ENCODE peak calls at places on chromosomes 6 and 20, in seven cellular contexts. One of them, this sample, is unnamed.

GRCh38 chr6:14079971-14080370 is 37.6 kb upstream of the CD83 start:
- DNase-seq in fibroblast of mammary gland: no peak
- DNase-seq in Peyer's patch: no peak
- DNase-seq in foreskin fibroblast: no peak
- DNase-seq in aorta: no peak
- DNase-seq in PC-3: no peak
- DNase-seq in AG09309: no peak
- DNase-seq in this sample: no peak

GRCh38 chr6:63807056-63807455 is 171.5 kb downstream of the PHF3 start:
- DNase-seq in AG09309: no peak
- DNase-seq in aorta: no peak
- DNase-seq in foreskin fibroblast: no peak
- DNase-seq in Peyer's patch: no peak
- DNase-seq in PC-3: no peak
- DNase-seq in fibroblast of mammary gland: no peak
- DNase-seq in this sample: no peak

GRCh38 chr20:21182832-21183563 is 57.1 kb downstream of the KIZ start:
- DNase-seq in AG09309: peak; percentile 98
- DNase-seq in PC-3: peak; percentile 96
- DNase-seq in aorta: no peak
- DNase-seq in fibroblast of mammary gland: peak; percentile 93
- DNase-seq in Peyer's patch: no peak
- DNase-seq in foreskin fibroblast: peak; percentile 82
- DNase-seq in this sample: peak; percentile 36

GRCh38 chr6:73503027-73503772 is 17.6 kb downstream of the EEF1A1 start:
- DNase-seq in foreskin fibroblast: no peak
- DNase-seq in Peyer's patch: no peak
- DNase-seq in PC-3: no peak
- DNase-seq in fibroblast of mammary gland: no peak
- DNase-seq in AG09309: no peak
- DNase-seq in aorta: no peak
- DNase-seq in this sample: no peak

GRCh38 chr20:31722388-31723281 is at the start of gene BCL2L1:
- DNase-seq in aorta: peak; percentile 95
- DNase-seq in foreskin fibroblast: peak; percentile 89
- DNase-seq in AG09309: no peak
- DNase-seq in fibroblast of mammary gland: peak; percentile 86
- DNase-seq in PC-3: peak; percentile 84
- DNase-seq in Peyer's patch: peak; percentile 87
- DNase-seq in this sample: peak; percentile 66

GRCh38 chr6:55678330-55679224 is 99.6 kb upstream of the HMGCLL1 start:
- DNase-seq in PC-3: no peak
- DNase-seq in AG09309: no peak
- DNase-seq in foreskin fibroblast: no peak
- DNase-seq in fibroblast of mammary gland: no peak
- DNase-seq in aorta: no peak
- DNase-seq in Peyer's patch: no peak
- DNase-seq in this sample: no peak

GRCh38 chr20:54846948-54847347 is 371.6 kb downstream of the DOK5 start:
- DNase-seq in Peyer's patch: no peak
- DNase-seq in aorta: no peak
- DNase-seq in PC-3: no peak
- DNase-seq in fibroblast of mammary gland: no peak
- DNase-seq in AG09309: no peak
- DNase-seq in foreskin fibroblast: no peak
- DNase-seq in this sample: no peak

GRCh38 chr20:62063601-62063980 is 2.1 kb downstream of the TAF4 start:
- DNase-seq in foreskin fibroblast: no peak
- DNase-seq in aorta: no peak
- DNase-seq in PC-3: no peak
- DNase-seq in Peyer's patch: no peak
- DNase-seq in fibroblast of mammary gland: peak; percentile 26
- DNase-seq in AG09309: no peak
- DNase-seq in this sample: no peak

GRCh38 chr6:107667790-107668189 is 156.3 kb downstream of the SCML4 start:
- DNase-seq in aorta: no peak
- DNase-seq in PC-3: no peak
- DNase-seq in foreskin fibroblast: no peak
- DNase-seq in fibroblast of mammary gland: no peak
- DNase-seq in Peyer's patch: no peak
- DNase-seq in AG09309: no peak
- DNase-seq in this sample: no peak

GRCh38 chr20:36815454-36816091 is 42.0 kb upstream of the DSN1 start:
- DNase-seq in aorta: no peak
- DNase-seq in PC-3: no peak
- DNase-seq in foreskin fibroblast: no peak
- DNase-seq in fibroblast of mammary gland: no peak
- DNase-seq in Peyer's patch: no peak
- DNase-seq in AG09309: no peak
- DNase-seq in this sample: no peak

GRCh38 chr6:119728935-119729334 is 379.4 kb upstream of the MAN1A1 start:
- DNase-seq in fibroblast of mammary gland: no peak
- DNase-seq in aorta: no peak
- DNase-seq in PC-3: no peak
- DNase-seq in foreskin fibroblast: no peak
- DNase-seq in Peyer's patch: no peak
- DNase-seq in AG09309: no peak
- DNase-seq in this sample: no peak

GRCh38 chr6:78605909-78606446 is 261.4 kb upstream of the IRAK1BP1 start:
- DNase-seq in aorta: no peak
- DNase-seq in Peyer's patch: no peak
- DNase-seq in AG09309: no peak
- DNase-seq in fibroblast of mammary gland: peak; percentile 80
- DNase-seq in foreskin fibroblast: peak; percentile 73
- DNase-seq in PC-3: peak; percentile 77
- DNase-seq in this sample: peak; percentile 64

GRCh38 chr20:14951707-14952106 is 614.3 kb upstream of the FLRT3 start:
- DNase-seq in PC-3: peak; percentile 58
- DNase-seq in Peyer's patch: no peak
- DNase-seq in AG09309: peak; percentile 5
- DNase-seq in foreskin fibroblast: peak; percentile 61
- DNase-seq in aorta: no peak
- DNase-seq in fibroblast of mammary gland: peak; percentile 62
- DNase-seq in this sample: no peak

GRCh38 chr6:14841901-14842421 is 403.9 kb upstream of the JARID2 start:
- DNase-seq in Peyer's patch: no peak
- DNase-seq in aorta: no peak
- DNase-seq in PC-3: peak; percentile 32
- DNase-seq in AG09309: peak; percentile 100
- DNase-seq in fibroblast of mammary gland: peak; percentile 100
- DNase-seq in foreskin fibroblast: peak; percentile 97
- DNase-seq in this sample: no peak

GRCh38 chr6:169145991-169146501 is 107.6 kb downstream of the THBS2 start:
- DNase-seq in foreskin fibroblast: no peak
- DNase-seq in Peyer's patch: no peak
- DNase-seq in fibroblast of mammary gland: peak; percentile 59
- DNase-seq in AG09309: no peak
- DNase-seq in PC-3: no peak
- DNase-seq in aorta: no peak
- DNase-seq in this sample: no peak

GRCh38 chr6:4937414-4937813 is 66.4 kb downstream of the RPP40 start:
- DNase-seq in PC-3: no peak
- DNase-seq in fibroblast of mammary gland: no peak
- DNase-seq in aorta: no peak
- DNase-seq in AG09309: no peak
- DNase-seq in Peyer's patch: no peak
- DNase-seq in foreskin fibroblast: no peak
- DNase-seq in this sample: no peak

GRCh38 chr20:45032276-45032675 is 66.0 kb downstream of the STK4 start:
- DNase-seq in AG09309: no peak
- DNase-seq in PC-3: no peak
- DNase-seq in foreskin fibroblast: no peak
- DNase-seq in Peyer's patch: no peak
- DNase-seq in aorta: no peak
- DNase-seq in fibroblast of mammary gland: no peak
- DNase-seq in this sample: no peak

GRCh38 chr6:31597006-31597405 is 4.2 kb upstream of the NCR3 start:
- DNase-seq in foreskin fibroblast: no peak
- DNase-seq in aorta: no peak
- DNase-seq in AG09309: no peak
- DNase-seq in fibroblast of mammary gland: peak; percentile 38
- DNase-seq in PC-3: peak; percentile 58
- DNase-seq in Peyer's patch: no peak
- DNase-seq in this sample: no peak

GRCh38 chr6:28719275-28719940 is 193.7 kb downstream of the GPX5 start:
- DNase-seq in foreskin fibroblast: no peak
- DNase-seq in AG09309: no peak
- DNase-seq in PC-3: peak; percentile 62
- DNase-seq in aorta: no peak
- DNase-seq in Peyer's patch: no peak
- DNase-seq in fibroblast of mammary gland: peak; percentile 67
- DNase-seq in this sample: no peak

GRCh38 chr6:40912158-40912946 is 126.7 kb downstream of the UNC5CL start:
- DNase-seq in aorta: no peak
- DNase-seq in fibroblast of mammary gland: peak; percentile 21
- DNase-seq in PC-3: peak; percentile 63
- DNase-seq in foreskin fibroblast: no peak
- DNase-seq in Peyer's patch: peak; percentile 68
- DNase-seq in AG09309: no peak
- DNase-seq in this sample: no peak

GRCh38 chr6:134235937-134236751 is 81.8 kb downstream of the SGK1 start:
- DNase-seq in Peyer's patch: no peak
- DNase-seq in PC-3: peak; percentile 56
- DNase-seq in foreskin fibroblast: peak; percentile 62
- DNase-seq in fibroblast of mammary gland: peak; percentile 76
- DNase-seq in AG09309: no peak
- DNase-seq in aorta: no peak
- DNase-seq in this sample: no peak

GRCh38 chr6:134238006-134238405 is 79.9 kb downstream of the SGK1 start:
- DNase-seq in fibroblast of mammary gland: no peak
- DNase-seq in foreskin fibroblast: no peak
- DNase-seq in PC-3: no peak
- DNase-seq in aorta: no peak
- DNase-seq in AG09309: no peak
- DNase-seq in Peyer's patch: no peak
- DNase-seq in this sample: no peak

GRCh38 chr6:134245041-134245440 is 72.9 kb downstream of the SGK1 start:
- DNase-seq in fibroblast of mammary gland: peak; percentile 67
- DNase-seq in aorta: no peak
- DNase-seq in PC-3: peak; percentile 55
- DNase-seq in AG09309: no peak
- DNase-seq in Peyer's patch: no peak
- DNase-seq in foreskin fibroblast: no peak
- DNase-seq in this sample: no peak

GRCh38 chr6:134240664-134241431 is 77.1 kb downstream of the SGK1 start:
- DNase-seq in foreskin fibroblast: no peak
- DNase-seq in aorta: no peak
- DNase-seq in fibroblast of mammary gland: no peak
- DNase-seq in PC-3: no peak
- DNase-seq in Peyer's patch: no peak
- DNase-seq in AG09309: no peak
- DNase-seq in this sample: no peak

DNA sequence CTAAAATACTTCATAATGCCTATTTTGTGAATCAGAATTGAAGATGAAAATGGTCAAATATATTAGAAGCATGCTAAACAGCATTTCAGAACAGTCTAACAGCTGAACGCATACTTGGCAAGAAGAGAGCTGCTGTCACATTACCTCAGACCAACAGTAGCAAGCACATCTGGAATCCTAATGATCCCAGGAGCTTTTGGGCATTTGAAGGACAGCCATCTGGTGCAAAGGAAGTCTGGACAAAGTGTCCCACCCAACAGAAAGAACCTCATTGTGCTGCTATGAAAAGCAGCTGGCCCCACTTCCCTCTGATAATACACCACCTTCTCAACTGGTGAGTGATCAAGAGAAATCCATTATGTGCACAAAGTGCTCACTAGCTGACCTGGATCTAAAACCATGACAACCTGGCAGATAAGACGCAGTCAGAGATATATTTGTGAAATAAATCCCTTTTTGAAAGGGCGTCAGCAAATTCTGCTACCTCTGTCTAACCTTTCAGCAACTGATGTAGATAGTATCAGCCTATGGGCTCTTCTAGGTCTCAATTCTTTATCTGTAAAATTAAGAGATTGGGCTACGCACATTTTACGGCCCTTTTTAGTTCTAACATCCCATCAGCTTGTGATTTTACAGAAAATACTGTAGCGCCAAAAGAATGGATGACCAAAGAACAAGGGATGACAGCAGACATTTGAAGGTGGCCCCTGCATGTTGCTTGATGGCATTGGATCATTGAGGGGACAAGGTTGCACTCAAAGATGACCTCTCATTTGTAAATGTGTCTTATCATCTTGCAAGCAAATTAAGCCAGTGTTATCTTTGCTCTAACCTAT is 78.7 kb downstream of the SGK1 start:
- DNase-seq in aorta: no peak
- DNase-seq in foreskin fibroblast: no peak
- DNase-seq in PC-3: no peak
- DNase-seq in Peyer's patch: no peak
- DNase-seq in fibroblast of mammary gland: no peak
- DNase-seq in AG09309: no peak
- DNase-seq in this sample: no peak
- H3K4me3 ChIP-seq in aorta: no peak overlapping the region
- H3K4me3 ChIP-seq in foreskin fibroblast: no peak overlapping the region
- H3K4me3 ChIP-seq in PC-3: no peak overlapping the region
- H3K4me3 ChIP-seq in Peyer's patch: no peak overlapping the region
- H3K4me3 ChIP-seq in fibroblast of mammary gland: no peak overlapping the region
- H3K4me3 ChIP-seq in AG09309: no peak overlapping the region
- H3K4me3 ChIP-seq in this sample: no peak overlapping the region

DNA sequence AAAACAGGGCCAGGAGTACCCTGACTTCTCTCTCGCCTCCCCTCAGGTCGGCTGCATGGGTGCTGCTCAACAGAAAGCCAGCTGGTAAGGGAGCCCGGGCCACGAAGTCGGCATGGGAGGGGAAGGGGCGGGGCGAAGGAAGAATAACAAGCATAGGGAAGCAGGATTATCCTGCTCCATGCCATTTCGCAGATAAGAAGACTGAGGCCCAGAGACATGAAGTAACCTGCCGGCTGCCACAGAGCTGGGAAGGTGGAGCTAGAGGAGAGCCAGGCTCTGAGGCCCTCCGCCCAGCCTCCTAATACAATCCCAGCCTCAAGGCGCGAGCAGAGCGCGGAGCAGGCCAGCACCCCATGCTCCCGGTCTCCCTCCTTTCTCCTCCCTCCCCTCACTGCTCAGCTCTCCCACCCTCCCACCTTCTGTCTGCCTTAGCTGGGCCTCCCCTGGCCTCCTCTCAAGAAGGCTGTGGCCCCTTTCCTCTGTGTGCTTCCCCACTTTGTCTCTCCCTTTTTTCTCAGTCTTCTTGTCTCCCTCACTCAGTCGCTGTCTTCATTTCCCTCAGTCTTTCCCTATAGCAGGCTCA is 13.2 kb upstream of the HMGA1 start:
- DNase-seq in fibroblast of mammary gland: no peak
- DNase-seq in AG09309: no peak
- DNase-seq in aorta: no peak
- DNase-seq in Peyer's patch: no peak
- DNase-seq in PC-3: no peak
- DNase-seq in foreskin fibroblast: no peak
- DNase-seq in this sample: no peak
- H3K4me3 ChIP-seq in fibroblast of mammary gland: peak overlapping the region; percentile 29
- H3K4me3 ChIP-seq in AG09309: peak overlapping the region; percentile 13
- H3K4me3 ChIP-seq in aorta: no peak overlapping the region
- H3K4me3 ChIP-seq in Peyer's patch: peak overlapping the region; percentile 5
- H3K4me3 ChIP-seq in PC-3: peak overlapping the region; percentile 39
- H3K4me3 ChIP-seq in foreskin fibroblast: peak overlapping the region; percentile 48
- H3K4me3 ChIP-seq in this sample: peak overlapping the region; percentile 26

GRCh38 chr6:148509152-148509571 is 166.5 kb downstream of the SASH1 start:
- DNase-seq in aorta: no peak
- DNase-seq in foreskin fibroblast: no peak
- DNase-seq in AG09309: no peak
- DNase-seq in fibroblast of mammary gland: peak; percentile 68
- DNase-seq in PC-3: no peak
- DNase-seq in Peyer's patch: no peak
- DNase-seq in this sample: peak; percentile 78
- H3K4me3 ChIP-seq in aorta: peak overlapping the region; percentile 71
- H3K4me3 ChIP-seq in foreskin fibroblast: peak overlapping the region; percentile 94
- H3K4me3 ChIP-seq in AG09309: peak overlapping the region; percentile 48
- H3K4me3 ChIP-seq in fibroblast of mammary gland: peak overlapping the region; percentile 67
- H3K4me3 ChIP-seq in PC-3: no peak overlapping the region
- H3K4me3 ChIP-seq in Peyer's patch: peak overlapping the region; percentile 52
- H3K4me3 ChIP-seq in this sample: peak overlapping the region; percentile 51

GRCh38 chr6:2823104-2823850 is 18.4 kb downstream of the SERPINB1 start:
- DNase-seq in foreskin fibroblast: no peak
- DNase-seq in Peyer's patch: no peak
- DNase-seq in PC-3: peak; percentile 88
- DNase-seq in AG09309: no peak
- DNase-seq in fibroblast of mammary gland: peak; percentile 30
- DNase-seq in aorta: no peak
- DNase-seq in this sample: no peak
- H3K4me3 ChIP-seq in foreskin fibroblast: no peak overlapping the region
- H3K4me3 ChIP-seq in Peyer's patch: no peak overlapping the region
- H3K4me3 ChIP-seq in PC-3: peak overlapping the region; percentile 19
- H3K4me3 ChIP-seq in AG09309: no peak overlapping the region
- H3K4me3 ChIP-seq in fibroblast of mammary gland: no peak overlapping the region
- H3K4me3 ChIP-seq in aorta: no peak overlapping the region
- H3K4me3 ChIP-seq in this sample: no peak overlapping the region